ENCODE peak calls at places on chromosomes 12 and 14, in eight cellular contexts. R is H1, J is esophagus muscularis mucosa, Z is K562, N is SK-N-SH, L is transverse colon, H is suprapubic skin, I is HCT116. P is an unnamed sample. For H3K4me1, the result is how much of the 10 kb centered on the place peaks cover.

GRCh38 chr12:126193190-126193589 is 1128.0 kb downstream of the AACS start:
- DNase-seq in J (no peak), R (no peak), Z (no peak), L (no peak), H (no peak), N (no peak), I (no peak), P (no peak)

GRCh38 chr14:105529506-105530445 is 3.4 kb downstream of the TMEM121 start:
- DNase-seq in H (no peak), N (no peak), L (peak), R (no peak), I (no peak), J (no peak), Z (no peak), P (no peak)

GRCh38 chr12:75834591-75834990 is 197.0 kb downstream of the PHLDA1 start:
- DNase-seq in L (no peak), I (no peak), Z (no peak), J (no peak), H (no peak), R (no peak), N (no peak), P (no peak)

GRCh38 chr12:86834217-86834616 is 578.0 kb upstream of the MGAT4C start:
- DNase-seq in H (no peak), J (no peak), N (no peak), R (no peak), I (no peak), L (no peak), Z (no peak), P (no peak)

GRCh38 chr14:22071001-22071400 is 397.4 kb upstream of the OR4E1 start:
- DNase-seq in H (no peak), R (no peak), N (no peak), J (no peak), Z (no peak), L (peak), I (no peak), P (no peak)

GRCh38 chr12:91053951-91054715 is 3.7 kb downstream of the KERA start:
- DNase-seq in H (no peak), J (no peak), L (peak), I (no peak), N (no peak), R (no peak), Z (no peak), P (no peak)

GRCh38 chr12:47870175-47870781 is 34.5 kb downstream of the VDR start:
- DNase-seq in I (no peak), Z (peak), R (peak), J (no peak), H (no peak), L (peak), N (peak), P (no peak)

GRCh38 chr14:102848830-102849521 is 71.7 kb downstream of the TRAF3 start:
- DNase-seq in Z (peak), L (peak), J (no peak), I (no peak), R (no peak), N (peak), H (no peak), P (no peak)

GRCh38 chr12:96501139-96501741 is 11.9 kb downstream of the CFAP54 start:
- DNase-seq in Z (peak), J (no peak), I (peak), N (peak), H (no peak), R (no peak), L (peak), P (peak)

GRCh38 chr14:52429451-52429850 is 115.3 kb downstream of the PTGER2 start:
- DNase-seq in L (no peak), J (no peak), R (no peak), H (no peak), N (no peak), Z (no peak), I (no peak), P (no peak)

GRCh38 chr12:50102648-50103309 is 1.0 kb upstream of the GPD1 start:
- DNase-seq in I (no peak), J (no peak), Z (no peak), R (no peak), N (no peak), L (no peak), H (no peak), P (no peak)

GRCh38 chr12:114405449-114406271 is at the start of gene TBX5:
- DNase-seq in Z (no peak), J (no peak), R (no peak), L (no peak), N (no peak), I (no peak), H (no peak), P (no peak)

GRCh38 chr12:109734219-109735000 is 20.8 kb downstream of the FAM222A start:
- DNase-seq in J (no peak), Z (no peak), I (no peak), L (peak), H (peak), N (peak), R (peak), P (no peak)

GRCh38 chr14:88209273-88209672 is 113.8 kb downstream of the KCNK10 start:
- DNase-seq in L (no peak), R (no peak), N (no peak), I (no peak), J (no peak), Z (no peak), H (no peak), P (no peak)

GRCh38 chr12:108612788-108613282 is 15.0 kb upstream of the TMEM119 start:
- DNase-seq in Z (no peak), I (peak), N (no peak), J (no peak), H (no peak), R (no peak), L (no peak), P (no peak)

GRCh38 chr12:27493260-27493935 is 30.6 kb upstream of the PPFIBP1 start:
- DNase-seq in I (no peak), R (no peak), J (no peak), N (no peak), H (no peak), Z (no peak), L (no peak), P (no peak)

GRCh38 chr12:19826988-19827550 is 387.8 kb downstream of the AEBP2 start:
- DNase-seq in H (no peak), N (no peak), R (no peak), L (no peak), I (no peak), J (no peak), Z (no peak), P (no peak)

GRCh38 chr12:52018448-52019122 is 11.8 kb downstream of the TAMALIN start:
- DNase-seq in J (no peak), H (no peak), Z (no peak), R (no peak), L (no peak), I (no peak), N (no peak), P (no peak)

GRCh38 chr14:84272290-84272721 is 1257.6 kb upstream of the FLRT2 start:
- DNase-seq in R (no peak), J (no peak), H (no peak), Z (no peak), I (no peak), N (no peak), L (no peak), P (no peak)

GRCh38 chr12:70507442-70507841 is 129.8 kb downstream of the PTPRB start:
- DNase-seq in R (no peak), I (no peak), J (no peak), H (no peak), N (no peak), L (no peak), Z (no peak), P (no peak)

GRCh38 chr12:56878010-56878339 is 56.2 kb downstream of the SDR9C7 start:
- DNase-seq in H (no peak), J (no peak), L (no peak), N (no peak), R (no peak), I (no peak), Z (peak), P (no peak)

GRCh38 chr12:31736472-31736871 is 7.7 kb upstream of the AMN1 start:
- DNase-seq in L (no peak), H (no peak), Z (no peak), N (no peak), R (no peak), I (no peak), J (no peak), P (no peak)

GRCh38 chr14:81452766-81453165 is 52.6 kb upstream of the STON2 start:
- DNase-seq in R (no peak), I (no peak), L (no peak), J (no peak), H (no peak), Z (no peak), N (peak), P (no peak)

GRCh38 chr14:95835331-95835730 is 41.3 kb upstream of the TUNAR start:
- DNase-seq in R (peak), N (no peak), I (peak), H (no peak), Z (no peak), L (no peak), J (peak), P (no peak)

DNA sequence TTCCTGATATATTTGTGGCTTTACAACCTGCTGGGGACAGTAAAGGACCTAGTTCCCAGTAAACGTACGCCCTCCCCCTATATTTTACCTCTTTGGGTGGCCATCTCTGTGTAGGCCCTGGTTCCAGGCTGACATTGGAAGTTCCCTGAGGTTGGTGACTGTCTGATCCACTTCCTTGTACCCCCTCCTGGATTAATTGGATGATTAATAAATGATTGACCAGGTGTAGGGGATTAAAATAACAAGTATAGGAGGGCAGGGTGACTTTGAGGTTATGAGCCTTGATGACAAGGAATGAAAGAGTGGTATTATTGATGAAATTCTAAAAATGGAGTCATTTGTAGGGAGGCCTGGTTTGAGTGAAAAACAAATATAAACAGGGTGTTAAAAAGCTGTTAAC is 9.6 kb downstream of the SUSD6 start:
- DNase-seq in H (no peak), R (no peak), L (no peak), Z (no peak), N (no peak), J (no peak), I (no peak), P (no peak)
- H3K4me1 ChIP-seq in H (half or more), R (under half), L (half or more), Z (under half), N (under half), J (half or more), I (under half), P (under half)

GRCh38 chr12:121230538-121230907 is 20.6 kb downstream of the P2RX4 start:
- DNase-seq in I (no peak), N (no peak), L (no peak), Z (no peak), R (no peak), H (no peak), J (no peak), P (no peak)

GRCh38 chr12:121228919-121229650 is 19.2 kb downstream of the P2RX4 start:
- DNase-seq in I (no peak), R (no peak), H (no peak), J (no peak), N (peak), L (no peak), Z (no peak), P (no peak)

GRCh38 chr12:121233628-121234020 is 23.7 kb downstream of the P2RX4 start:
- DNase-seq in R (no peak), I (no peak), L (no peak), Z (no peak), N (no peak), H (no peak), J (no peak), P (no peak)

GRCh38 chr12:121232977-121233627 is 23.2 kb downstream of the P2RX4 start:
- DNase-seq in H (no peak), Z (no peak), J (no peak), N (no peak), I (no peak), R (peak), L (no peak), P (no peak)

DNA sequence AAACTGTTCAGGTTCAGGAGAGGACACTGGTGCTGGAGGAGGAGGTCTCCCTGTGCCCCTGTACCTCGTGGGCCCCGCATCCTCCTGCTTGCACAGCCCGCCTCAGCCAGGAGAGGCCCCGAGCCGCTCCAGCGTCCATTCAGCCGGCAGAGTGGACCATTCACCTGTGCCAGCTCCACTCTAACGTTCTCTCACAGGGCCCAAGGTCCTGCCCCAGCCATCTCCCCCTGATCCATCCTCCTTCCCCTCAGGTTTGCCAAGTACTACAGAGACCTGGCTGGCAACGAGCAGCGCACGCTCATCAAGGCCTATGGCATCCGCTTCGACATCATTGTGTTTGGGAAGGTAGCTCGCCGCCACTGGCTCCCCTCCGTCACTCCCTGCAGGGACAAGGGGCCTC is 22.2 kb downstream of the P2RX4 start:
- DNase-seq in J (no peak), H (no peak), I (no peak), R (no peak), Z (no peak), L (no peak), N (no peak), P (no peak)
- TF ChIP-seq POLR2AphosphoS5 in J (no peak), H (no peak), I (no peak), R (peak), Z (no peak), L (no peak), N (no peak), P (no peak)

GRCh38 chr12:42014972-42015371 is 129.7 kb downstream of the GXYLT1 start:
- DNase-seq in I (no peak), R (no peak), Z (no peak), L (no peak), N (no peak), J (no peak), H (no peak), P (no peak)

DNA sequence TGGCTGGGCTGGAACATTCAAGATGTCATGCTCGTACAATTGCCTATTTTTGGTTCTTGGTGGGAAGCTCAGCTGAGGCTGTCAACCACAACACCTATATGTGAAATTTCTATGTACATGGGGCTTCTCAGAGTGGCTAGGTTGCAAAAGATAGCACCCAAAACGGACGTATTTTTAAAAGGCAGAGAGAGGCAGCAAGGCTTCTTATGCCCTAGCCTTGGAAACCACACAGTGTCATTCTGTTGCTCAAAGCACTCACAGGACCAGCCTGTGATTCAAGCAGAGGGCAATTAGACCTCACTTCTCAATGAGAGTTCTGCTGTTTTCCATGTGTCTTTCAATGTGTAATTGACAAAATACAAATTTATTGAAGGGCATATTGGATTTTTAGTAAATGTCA is 134.0 kb downstream of the GXYLT1 start:
- DNase-seq in L (no peak), I (no peak), J (no peak), Z (no peak), N (no peak), H (no peak), R (no peak), P (no peak)
- TF ChIP-seq CTCF in L (no peak), I (no peak), J (no peak), Z (no peak), N (no peak), H (no peak), R (no peak), P (no peak)

DNA sequence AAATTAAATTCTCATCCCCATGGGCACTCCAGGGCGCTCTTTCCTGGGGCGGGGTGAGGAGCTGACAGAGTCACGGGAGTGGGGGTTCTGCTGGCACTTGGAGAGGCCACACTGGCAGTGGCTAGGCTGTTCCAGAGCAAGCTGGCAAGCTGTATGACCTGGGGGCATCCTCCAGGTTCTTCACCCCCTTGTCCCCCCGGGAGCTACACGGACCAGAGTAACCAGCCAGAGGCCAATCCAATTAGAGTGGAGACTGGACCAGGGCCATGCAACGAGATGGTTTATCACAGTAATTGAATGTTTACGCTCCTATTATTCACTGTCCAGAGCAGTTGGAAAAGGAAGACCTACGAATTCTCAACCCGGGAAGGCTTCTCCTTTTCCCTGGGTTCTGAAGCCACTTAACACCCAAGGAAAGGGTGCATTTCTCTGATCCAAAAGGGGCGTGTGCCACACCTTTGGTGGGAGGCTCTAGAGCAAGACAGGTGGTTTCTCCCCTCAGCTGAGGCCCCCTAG is 43.8 kb upstream of the PNMA1 start:
- DNase-seq in Z (no peak), N (peak), L (no peak), H (no peak), I (no peak), J (no peak), R (no peak), P (no peak)
- H3K4me1 ChIP-seq in Z (half or more), N (half or more), L (half or more), H (half or more), I (under half), J (half or more), R (under half), P (half or more)

DNA sequence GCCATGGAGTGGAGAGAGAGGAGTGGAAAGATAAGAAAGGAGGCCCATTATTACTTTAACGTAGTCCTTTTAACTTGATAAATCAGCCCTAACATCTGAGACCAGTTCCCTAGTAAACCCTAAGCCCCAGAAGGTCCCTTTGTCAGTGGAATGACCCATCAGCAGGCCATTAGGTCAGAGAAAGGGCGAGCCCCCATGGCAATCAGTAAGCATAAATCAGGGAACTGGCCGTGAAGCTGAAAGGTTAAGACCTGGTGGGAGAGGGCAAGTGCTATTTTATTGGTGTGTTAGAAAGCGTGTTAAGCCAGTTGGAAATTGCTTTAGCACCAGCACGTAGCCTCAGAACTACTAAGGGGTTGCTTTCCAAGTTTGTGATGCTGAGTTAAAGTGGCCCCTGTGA is 708.0 kb downstream of the BCL11B start:
- DNase-seq in H (no peak), N (no peak), J (no peak), L (no peak), I (no peak), Z (no peak), R (no peak), P (no peak)
- TF ChIP-seq POLR2AphosphoS5 in H (no peak), N (no peak), J (no peak), L (no peak), I (no peak), Z (no peak), R (no peak), P (no peak)

DNA sequence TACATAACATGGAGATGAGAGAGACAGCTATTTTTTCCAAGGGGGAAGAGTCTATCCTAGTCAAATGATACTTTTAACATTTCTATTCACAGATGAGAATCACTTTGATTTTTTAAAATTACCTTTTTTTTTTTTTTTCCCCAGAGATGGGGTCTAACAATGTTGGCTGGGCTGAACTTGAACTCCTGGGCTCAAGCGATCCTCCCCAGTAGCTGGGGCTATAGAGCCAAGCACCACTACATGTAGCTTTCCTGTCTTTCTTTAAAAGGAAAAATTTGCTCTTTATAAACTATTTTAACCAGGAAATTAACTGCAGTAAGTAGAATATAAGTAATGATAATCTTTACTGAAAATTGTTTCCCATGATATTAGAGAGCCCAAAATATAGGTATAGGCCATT is 3.3 kb downstream of the PRICKLE1 start:
- DNase-seq in H (no peak), L (no peak), R (no peak), I (no peak), N (no peak), Z (no peak), J (peak), P (no peak)
- TF ChIP-seq CTCF in H (no peak), L (no peak), R (no peak), I (no peak), N (no peak), Z (no peak), J (no peak), P (no peak)

DNA sequence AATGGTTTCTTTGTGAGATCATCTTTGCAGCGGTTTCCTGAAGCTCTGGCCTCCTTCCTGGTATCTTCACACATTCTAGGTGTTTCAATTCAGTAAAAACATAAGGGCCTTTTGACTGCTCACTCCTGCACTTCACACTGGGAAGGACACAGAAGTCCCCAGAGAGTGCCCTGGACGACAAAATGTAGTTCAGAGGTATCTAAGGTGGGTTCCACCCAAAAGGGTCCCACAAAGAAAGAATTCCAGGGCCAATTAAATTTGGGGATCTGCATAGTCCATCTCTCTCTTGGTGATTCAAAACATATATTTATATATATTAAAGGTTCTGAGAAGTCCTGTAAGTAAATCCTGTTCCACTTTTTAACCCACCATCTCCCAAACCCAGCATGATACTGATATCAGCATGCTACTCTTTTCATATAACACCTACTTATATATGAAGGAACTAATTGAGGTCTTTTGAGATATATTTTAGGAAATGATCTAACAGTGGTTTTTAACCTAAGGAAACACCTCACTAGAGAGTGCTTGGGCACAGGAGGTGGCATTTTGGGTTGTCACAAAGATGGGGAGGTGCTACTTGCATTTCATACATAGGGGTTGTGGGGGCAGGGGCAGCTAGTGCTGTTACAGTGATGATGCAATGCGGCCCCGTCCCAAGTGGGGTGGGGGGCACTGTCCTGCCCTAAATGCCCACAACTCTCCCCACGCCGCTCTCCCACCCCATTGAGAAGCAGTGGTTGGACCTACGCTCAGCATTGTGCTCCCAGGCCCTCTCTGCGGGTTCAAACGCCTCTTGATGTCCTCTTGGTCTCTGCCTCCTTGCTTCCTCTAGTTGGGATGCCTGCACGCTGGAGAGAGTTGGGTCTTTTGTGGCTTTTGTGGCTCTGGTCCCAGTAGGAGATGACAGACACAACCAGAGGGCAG is 109.4 kb downstream of the ARF6 start:
- DNase-seq in N (no peak), J (no peak), Z (no peak), I (no peak), R (no peak), L (peak), H (no peak), P (no peak)
- H3K4me1 ChIP-seq in N (half or more), J (under half), Z (half or more), I (half or more), R (under half), L (half or more), H (half or more), P (under half)

P was measured in prostate gland.